ENCODE peak calls at places on chromosomes 4 and X, in six cellular contexts. J, D, G, V, B and M are unnamed samples.

GRCh38 chr4:143667461-143667860 is 33.0 kb downstream of the FREM3 start:
- DNase-seq in J (no peak), D (no peak), G (no peak), V (peak; percentile 65), B (peak; percentile 37), M (no peak)

GRCh38 chr4:168480991-168481588 is 798 bp upstream of the DDX60L start:
- DNase-seq in J (no peak), D (peak; percentile 50), G (no peak), V (peak; percentile 31), B (no peak), M (peak; percentile 25)

GRCh38 chr4:53809816-53810215 is 218.5 kb upstream of the LNX1 start:
- DNase-seq in J (no peak), D (no peak), G (no peak), V (no peak), B (no peak), M (no peak)

GRCh38 chrX:69137371-69137881 is 27.8 kb downstream of the PJA1 start:
- DNase-seq in J (no peak), D (no peak), G (peak; percentile 39), V (peak; percentile 55), B (peak; percentile 32), M (no peak)

GRCh38 chr4:127141857-127142256 is 490.9 kb upstream of the INTU start:
- DNase-seq in J (no peak), D (peak; percentile 47), G (no peak), V (no peak), B (no peak), M (no peak)

GRCh38 chr4:80016506-80016905 is 56.5 kb downstream of the ANTXR2 start:
- DNase-seq in J (no peak), D (no peak), G (no peak), V (no peak), B (no peak), M (no peak)

GRCh38 chr4:4394644-4395043 is 7.7 kb downstream of the NSG1 start:
- DNase-seq in J (no peak), D (no peak), G (no peak), V (no peak), B (no peak), M (no peak)

GRCh38 chr4:173243321-173243720 is 74.7 kb downstream of the GALNT7 start:
- DNase-seq in J (no peak), D (no peak), G (no peak), V (no peak), B (no peak), M (no peak)

GRCh38 chrX:54758114-54759055 is 39.7 kb downstream of the ITIH6 start:
- DNase-seq in J (no peak), D (no peak), G (no peak), V (no peak), B (no peak), M (no peak)

GRCh38 chr4:169100656-169101055 is 90.6 kb upstream of the CBR4 start:
- DNase-seq in J (no peak), D (no peak), G (no peak), V (no peak), B (no peak), M (no peak)

GRCh38 chrX:129875669-129876068 is 30.3 kb upstream of the UTP14A start:
- DNase-seq in J (no peak), D (peak; percentile 19), G (no peak), V (no peak), B (no peak), M (no peak)

GRCh38 chr4:154018659-154019058 is 229.8 kb upstream of the SFRP2 start:
- DNase-seq in J (no peak), D (no peak), G (peak; percentile 33), V (no peak), B (no peak), M (no peak)

GRCh38 chr4:17480530-17480929 is 31.4 kb downstream of the QDPR start:
- DNase-seq in J (no peak), D (no peak), G (no peak), V (no peak), B (no peak), M (no peak)

GRCh38 chrX:95427389-95427788 is 1257.3 kb upstream of the DIAPH2 start:
- DNase-seq in J (no peak), D (no peak), G (no peak), V (no peak), B (no peak), M (no peak)

GRCh38 chr4:180057891-180058643 is 2185.1 kb upstream of the TENM3 start:
- DNase-seq in J (peak; percentile 47), D (no peak), G (peak; percentile 18), V (peak; percentile 35), B (peak; percentile 24), M (peak; percentile 44)

GRCh38 chr4:67052981-67053380 is 492.3 kb downstream of the CENPC start:
- DNase-seq in J (no peak), D (no peak), G (no peak), V (no peak), B (no peak), M (no peak)

GRCh38 chrX:18542897-18543296 is 117.5 kb downstream of the CDKL5 start:
- DNase-seq in J (no peak), D (no peak), G (no peak), V (no peak), B (no peak), M (no peak)

GRCh38 chrX:11461181-11462001 is 168.2 kb downstream of the AMELX start:
- DNase-seq in J (no peak), D (no peak), G (no peak), V (no peak), B (no peak), M (no peak)

GRCh38 chr4:142600952-142601351 is 245.1 kb downstream of the INPP4B start:
- DNase-seq in J (no peak), D (no peak), G (no peak), V (no peak), B (no peak), M (no peak)

GRCh38 chrX:111868726-111869638 is 7.0 kb upstream of the TRPC5OS start:
- DNase-seq in J (no peak), D (no peak), G (no peak), V (no peak), B (peak; percentile 23), M (peak; percentile 2)

GRCh38 chrX:110003167-110004156 is 548 bp downstream of the TMEM164 start:
- DNase-seq in J (peak; percentile 65), D (no peak), G (no peak), V (no peak), B (peak; percentile 38), M (no peak)

GRCh38 chr4:24974252-24974580 is 56.5 kb downstream of the LGI2 start:
- DNase-seq in J (no peak), D (no peak), G (no peak), V (no peak), B (no peak), M (no peak)

GRCh38 chrX:54817220-54817820 is 9.8 kb downstream of the MAGED2 start:
- DNase-seq in J (no peak), D (no peak), G (no peak), V (no peak), B (no peak), M (no peak)

GRCh38 chrX:53452812-53453211 is 18.6 kb upstream of the HSD17B10 start:
- DNase-seq in J (no peak), D (no peak), G (no peak), V (no peak), B (no peak), M (no peak)

GRCh38 chrX:45756562-45756961 is 555.9 kb upstream of the DIPK2B start:
- DNase-seq in J (no peak), D (no peak), G (no peak), V (no peak), B (peak; percentile 70), M (no peak)

GRCh38 chr4:142549726-142550463 is 296.2 kb downstream of the INPP4B start:
- DNase-seq in J (no peak), D (peak; percentile 51), G (no peak), V (no peak), B (no peak), M (no peak)

GRCh38 chrX:39443240-39443639 is 642.0 kb downstream of the MID1IP1 start:
- DNase-seq in J (no peak), D (no peak), G (no peak), V (no peak), B (no peak), M (no peak)

GRCh38 chr4:86565641-86566040 is 28.5 kb upstream of the PTPN13 start:
- DNase-seq in J (no peak), D (no peak), G (no peak), V (no peak), B (no peak), M (no peak)
- TF ChIP-seq CTCF in J (no peak), D (no peak), G (no peak), V (no peak), B (no peak), M (no peak)

GRCh38 chr4:183364025-183364424 is 41.8 kb upstream of the CLDN24 start:
- DNase-seq in J (no peak), D (no peak), G (no peak), V (no peak), B (no peak), M (no peak)

GRCh38 chr4:183362036-183362435 is 39.8 kb upstream of the CLDN24 start:
- DNase-seq in J (no peak), D (no peak), G (no peak), V (no peak), B (no peak), M (no peak)

GRCh38 chr4:183366436-183366835 is 44.2 kb upstream of the CLDN24 start:
- DNase-seq in J (no peak), D (no peak), G (no peak), V (no peak), B (no peak), M (no peak)

GRCh38 chr4:183360161-183360919 is 38.1 kb upstream of the CLDN24 start:
- DNase-seq in J (no peak), D (no peak), G (no peak), V (peak; percentile 62), B (no peak), M (no peak)

GRCh38 chr4:183362916-183363542 is 40.8 kb upstream of the CLDN24 start:
- DNase-seq in J (no peak), D (no peak), G (no peak), V (no peak), B (no peak), M (no peak)
- TF ChIP-seq CTCF in J (no peak), D (peak; percentile 12), G (peak; percentile 28), V (no peak), B (no peak), M (no peak)

GRCh38 chr4:41339812-41340809 is 83.4 kb downstream of the UCHL1 start:
- DNase-seq in J (no peak), D (no peak), G (peak; percentile 41), V (no peak), B (peak; percentile 38), M (no peak)
- TF ChIP-seq CTCF in J (no peak), D (no peak), G (no peak), V (no peak), B (no peak), M (no peak)

DNA sequence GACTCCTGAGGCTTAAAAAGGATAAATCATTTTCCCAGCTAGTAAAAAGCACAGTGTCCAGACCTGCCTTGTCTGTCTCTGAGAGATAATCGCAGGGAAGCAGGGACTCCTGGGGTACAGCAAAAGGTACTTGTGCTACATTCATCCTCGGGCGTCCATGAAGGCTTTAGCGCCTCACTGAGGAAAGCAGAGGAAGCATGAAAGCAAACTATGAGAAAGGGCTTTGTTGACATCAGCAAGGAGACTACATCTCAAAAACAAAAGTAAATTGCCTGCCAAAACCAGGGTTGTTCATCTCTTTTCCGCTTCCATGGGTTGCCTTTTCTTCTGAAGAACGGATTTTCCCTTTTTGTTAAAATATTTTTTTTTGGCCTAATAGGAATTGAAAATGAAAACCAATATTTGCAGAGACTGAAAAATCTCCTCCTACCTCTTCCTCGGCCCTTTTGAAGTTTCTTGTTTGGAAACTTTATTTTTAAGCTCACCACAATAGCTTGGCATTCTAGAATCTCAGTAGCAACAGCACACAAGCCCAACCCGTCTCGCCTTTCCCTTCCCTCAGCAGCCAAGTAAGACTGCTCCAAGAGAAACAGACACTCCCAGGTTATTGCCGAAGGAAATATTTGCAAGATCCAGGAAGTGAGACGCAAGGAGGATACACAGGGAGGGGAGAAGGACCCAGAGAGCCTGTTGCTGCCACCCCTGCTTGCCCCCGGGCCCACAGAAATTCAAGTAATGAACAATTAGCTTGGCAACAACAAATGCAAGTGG is 148.3 kb upstream of the DGKK start:
- DNase-seq in J (no peak), D (no peak), G (no peak), V (no peak), B (no peak), M (no peak)
- TF ChIP-seq CTCF in J (no peak), D (no peak), G (no peak), V (no peak), B (no peak), M (no peak)